ENCODE peak calls at places on chromosomes 11 and 22, in five cellular contexts. T is adipocyte, L is GM23248, U is stomach, Z is suprapubic skin. R is an unnamed sample. For H3K4me1, the result is how much of the 10 kb centered on the place peaks cover.

GRCh38 chr11:64093233-64094039 is 57.7 kb downstream of the FLRT1 start:
- DNase-seq in T (no peak), L (no peak), U (no peak), Z (no peak), R (no peak)

GRCh38 chr11:20022363-20023081 is 137.8 kb downstream of the DBX1 start:
- DNase-seq in T (peak), L (no peak), U (no peak), Z (no peak), R (no peak)

GRCh38 chr11:76654310-76654851 is 16.2 kb downstream of the LRRC32 start:
- DNase-seq in T (no peak), L (peak), U (peak), Z (peak), R (no peak)

GRCh38 chr11:128400382-128401203 is 186.8 kb downstream of the ETS1 start:
- DNase-seq in T (peak), L (peak), U (no peak), Z (no peak), R (no peak)

GRCh38 chr11:119434531-119435330 is 11.8 kb upstream of the THY1 start:
- DNase-seq in T (no peak), L (peak), U (no peak), Z (no peak), R (no peak)

GRCh38 chr22:50516068-50516467 is 8.0 kb downstream of the NCAPH2 start:
- DNase-seq in T (no peak), L (no peak), U (no peak), Z (no peak), R (no peak)

GRCh38 chr11:115213007-115213406 is 291.2 kb downstream of the CADM1 start:
- DNase-seq in T (no peak), L (no peak), U (no peak), Z (no peak), R (no peak)

GRCh38 chr11:4125141-4125540 is 30.5 kb downstream of the RRM1 start:
- DNase-seq in T (no peak), L (no peak), U (no peak), Z (no peak), R (no peak)

GRCh38 chr11:123054301-123055065 is 7.5 kb downstream of the HSPA8 start:
- DNase-seq in T (peak), L (peak), U (no peak), Z (no peak), R (no peak)

GRCh38 chr11:933002-933820 is 7.5 kb downstream of the AP2A2 start:
- DNase-seq in T (peak), L (peak), U (no peak), Z (no peak), R (no peak)

GRCh38 chr11:32893947-32894827 is 1.6 kb downstream of the QSER1 start:
- DNase-seq in T (peak), L (peak), U (no peak), Z (no peak), R (no peak)

GRCh38 chr11:103773059-103773458 is 263.4 kb upstream of the DDI1 start:
- DNase-seq in T (peak), L (peak), U (no peak), Z (no peak), R (no peak)

GRCh38 chr22:27223317-27224177 is 566.2 kb downstream of the MIAT start:
- DNase-seq in T (peak), L (peak), U (no peak), Z (no peak), R (no peak)

GRCh38 chr11:117678651-117679407 is 118.2 kb downstream of the DSCAML1 start:
- DNase-seq in T (no peak), L (no peak), U (no peak), Z (no peak), R (peak)

GRCh38 chr11:68480855-68481510 is 20.4 kb downstream of the PPP6R3 start:
- DNase-seq in T (no peak), L (no peak), U (no peak), Z (no peak), R (no peak)

GRCh38 chr11:124193221-124193945 is 10.2 kb downstream of the OR10D3 start:
- DNase-seq in T (peak), L (no peak), U (no peak), Z (no peak), R (no peak)

GRCh38 chr22:42939941-42940653 is 74.9 kb downstream of the PACSIN2 start:
- DNase-seq in T (peak), L (peak), U (peak), Z (no peak), R (peak)

GRCh38 chr11:75547617-75548054 is 14.4 kb upstream of the SERPINH1 start:
- DNase-seq in T (peak), L (peak), U (peak), Z (no peak), R (no peak)

GRCh38 chr22:31926969-31927368 is 17.4 kb upstream of the YWHAH start:
- DNase-seq in T (no peak), L (no peak), U (no peak), Z (no peak), R (no peak)

GRCh38 chr22:47919893-47920292 is 1157.4 kb downstream of the TBC1D22A start:
- DNase-seq in T (no peak), L (no peak), U (no peak), Z (no peak), R (no peak)

DNA sequence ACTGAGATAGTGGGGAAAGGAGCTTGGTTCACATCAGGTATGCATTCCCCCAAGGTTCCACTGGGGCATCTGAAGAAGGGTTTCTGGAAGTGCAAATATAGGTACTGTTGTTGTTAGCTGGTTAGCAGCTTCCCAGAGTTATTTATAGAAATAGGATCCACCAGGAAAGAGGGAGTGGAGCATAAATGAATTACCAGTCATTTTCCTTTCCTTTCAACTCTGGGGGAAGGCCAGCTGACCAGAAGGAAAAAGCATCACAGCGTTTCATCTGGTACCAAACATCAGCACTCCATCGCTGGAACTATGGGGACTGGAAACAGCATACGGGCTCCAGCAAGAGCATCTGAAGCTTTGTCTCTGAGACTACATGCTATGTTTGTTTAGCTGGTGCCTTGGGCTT is 378.2 kb upstream of the NARS2 start:
- DNase-seq in T (no peak), L (no peak), U (no peak), Z (no peak), R (no peak)
- H3K4me1 ChIP-seq in T (under half), L (under half), U (under half), Z (under half), R (under half)

GRCh38 chr11:65556470-65557279 is 1.5 kb downstream of the LTBP3 start:
- DNase-seq in T (no peak), L (peak), U (no peak), Z (no peak), R (no peak)
- H3K4me1 ChIP-seq in T (under half), L (under half), U (half or more), Z (half or more), R (under half)

GRCh38 chr11:7520981-7521487 is 7.2 kb downstream of the PPFIBP2 start:
- DNase-seq in T (no peak), L (no peak), U (no peak), Z (no peak), R (no peak)
- H3K4me1 ChIP-seq in T (under half), L (under half), U (under half), Z (half or more), R (under half)

GRCh38 chr22:48953103-48953720 is 874.5 kb downstream of the BRD1 start:
- DNase-seq in T (no peak), L (no peak), U (no peak), Z (no peak), R (no peak)

GRCh38 chr22:48952256-48953102 is 875.2 kb downstream of the BRD1 start:
- DNase-seq in T (no peak), L (no peak), U (peak), Z (no peak), R (no peak)

GRCh38 chr22:48953830-48954229 is 873.8 kb downstream of the BRD1 start:
- DNase-seq in T (no peak), L (no peak), U (peak), Z (no peak), R (no peak)

GRCh38 chr22:48955351-48956311 is 872.0 kb downstream of the BRD1 start:
- DNase-seq in T (no peak), L (no peak), U (peak), Z (peak), R (no peak)

GRCh38 chr22:48954781-48955311 is 872.8 kb downstream of the BRD1 start:
- DNase-seq in T (no peak), L (peak), U (peak), Z (peak), R (no peak)
- H3K4me1 ChIP-seq in T (under half), L (under half), U (under half), Z (under half), R (under half)

GRCh38 chr11:7612661-7613393 is 60.5 kb downstream of the CYB5R2 start:
- DNase-seq in T (peak), L (no peak), U (peak), Z (no peak), R (no peak)

GRCh38 chr11:7610393-7610792 is 62.9 kb downstream of the CYB5R2 start:
- DNase-seq in T (no peak), L (no peak), U (no peak), Z (no peak), R (no peak)

GRCh38 chr11:7613394-7613720 is 59.9 kb downstream of the CYB5R2 start:
- DNase-seq in T (no peak), L (no peak), U (no peak), Z (no peak), R (no peak)

GRCh38 chr11:7611411-7611810 is 61.9 kb downstream of the CYB5R2 start:
- DNase-seq in T (no peak), L (peak), U (no peak), Z (no peak), R (no peak)

GRCh38 chr11:7612056-7612660 is 61.1 kb downstream of the CYB5R2 start:
- DNase-seq in T (no peak), L (no peak), U (no peak), Z (no peak), R (no peak)
- H3K4me1 ChIP-seq in T (under half), L (under half), U (under half), Z (under half), R (under half)

GRCh38 chr22:24420977-24421343 is 6.4 kb upstream of the ADORA2A start:
- DNase-seq in T (no peak), L (no peak), U (no peak), Z (no peak), R (no peak)

GRCh38 chr22:24421428-24421931 is 5.9 kb upstream of the ADORA2A start:
- DNase-seq in T (no peak), L (no peak), U (no peak), Z (no peak), R (no peak)

GRCh38 chr22:24420072-24420976 is 7.1 kb upstream of the ADORA2A start:
- DNase-seq in T (no peak), L (no peak), U (no peak), Z (no peak), R (no peak)

GRCh38 chr22:24423519-24424000 is 3.8 kb upstream of the ADORA2A start:
- DNase-seq in T (peak), L (peak), U (peak), Z (no peak), R (peak)

DNA sequence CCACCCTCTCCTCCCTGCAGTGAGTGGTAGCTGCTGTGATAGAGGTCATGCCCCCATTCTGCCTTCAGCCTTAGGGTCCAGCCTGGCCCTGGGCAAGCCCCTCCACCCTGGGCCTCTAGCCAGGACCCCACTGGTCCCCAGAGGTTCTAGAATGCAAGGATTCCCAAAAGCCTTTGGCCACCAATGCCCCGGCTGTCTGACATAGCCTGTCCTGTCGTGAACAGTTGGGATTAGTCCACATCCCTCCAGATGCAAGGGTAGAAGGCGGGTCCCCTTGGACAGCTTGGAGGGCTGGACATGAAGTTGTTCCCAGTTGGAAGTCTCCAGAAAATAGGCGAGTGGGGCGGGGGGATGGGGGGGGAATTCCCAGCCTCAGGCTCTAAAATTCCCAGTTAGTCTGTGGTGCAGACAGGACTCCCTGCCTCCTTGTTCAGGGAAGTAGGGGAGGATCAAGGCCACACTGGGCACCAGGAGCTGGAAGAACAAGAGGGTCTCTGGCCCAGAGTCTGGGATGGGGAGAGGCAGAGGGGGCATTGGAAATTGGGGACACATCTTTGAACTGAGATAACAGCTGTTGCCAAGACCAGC is 5.2 kb upstream of the ADORA2A start:
- DNase-seq in T (no peak), L (no peak), U (no peak), Z (no peak), R (no peak)
- H3K4me1 ChIP-seq in T (under half), L (under half), U (under half), Z (under half), R (under half)

DNA sequence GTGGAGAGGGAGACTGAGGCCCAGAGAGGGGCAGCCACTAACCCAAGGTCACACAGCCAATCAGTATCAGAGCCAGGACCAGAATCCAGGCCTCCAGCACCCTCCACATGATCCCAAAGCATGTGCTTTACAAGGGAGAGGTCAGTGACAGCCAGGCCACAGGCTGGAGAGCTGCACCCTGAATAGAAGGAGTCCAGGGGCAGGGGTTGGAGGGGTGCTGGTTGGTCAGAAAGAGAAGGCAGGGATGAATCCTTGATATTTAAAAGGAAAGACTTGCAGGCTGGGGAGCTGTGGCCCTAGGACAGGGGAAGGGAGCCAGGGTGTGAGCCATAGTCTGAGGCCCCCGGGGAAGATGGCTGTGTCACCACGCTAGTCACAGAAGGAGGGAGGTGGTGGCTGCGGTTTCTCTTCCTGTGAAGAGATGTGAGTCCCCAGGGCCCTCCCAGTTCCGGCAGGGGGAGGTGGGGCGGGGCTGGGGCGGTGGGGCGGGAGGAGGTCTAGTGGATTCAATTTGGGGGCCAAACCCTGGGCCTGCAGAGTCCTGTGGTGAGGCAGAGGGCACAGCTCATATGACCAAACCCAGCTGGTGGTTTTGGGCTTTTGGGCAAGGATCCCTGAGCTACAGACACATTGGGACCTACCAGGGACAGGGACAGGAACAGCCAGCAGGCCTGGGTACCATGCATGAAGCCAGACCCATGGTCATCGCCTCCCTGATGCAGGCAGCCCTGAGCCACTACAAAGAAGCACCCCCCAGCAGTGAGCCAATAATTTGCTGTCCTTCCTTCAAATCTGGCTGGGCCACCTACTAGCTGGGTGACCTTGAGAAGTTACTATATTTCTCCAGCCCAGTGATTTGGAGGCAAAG is 14.0 kb downstream of the RAC2 start:
- DNase-seq in T (peak), L (peak), U (peak), Z (no peak), R (peak)
- H3K4me1 ChIP-seq in T (under half), L (under half), U (under half), Z (under half), R (under half)